ENCODE peak calls at places on chromosomes 5 and 9, in eight cellular contexts. One of them, this sample, is unnamed.

GRCh38 chr5:885529-885928 is 7.1 kb downstream of the BRD9 start:
- DNase-seq in mucosa of descending colon: no peak
- DNase-seq in fibroblast of mammary gland: no peak
- DNase-seq in activated T-helper 2 cell treated with anti-CD3 and anti-CD28 coated beads, Interferon-gamma antibody, Interleukin-2, Interleukin-4, amounts not matched to agents 10 μg/mL and 5 μg/mL and 100 μg/mL, durations not matched to agents 14 hours and 24 hours and 36 hours: no peak
- DNase-seq in PC-3: no peak
- DNase-seq in AG04450: no peak
- DNase-seq in left ventricle myocardium inferior: peak; percentile 83
- DNase-seq in ecto neural progenitor cell: no peak
- DNase-seq in this sample: no peak

GRCh38 chr5:157215143-157215825 is 34.6 kb downstream of the ITK start:
- DNase-seq in AG04450: no peak
- DNase-seq in mucosa of descending colon: no peak
- DNase-seq in PC-3: no peak
- DNase-seq in left ventricle myocardium inferior: no peak
- DNase-seq in activated T-helper 2 cell treated with anti-CD3 and anti-CD28 coated beads, Interferon-gamma antibody, Interleukin-2, Interleukin-4, amounts not matched to agents 10 μg/mL and 5 μg/mL and 100 μg/mL, durations not matched to agents 14 hours and 24 hours and 36 hours: no peak
- DNase-seq in fibroblast of mammary gland: no peak
- DNase-seq in ecto neural progenitor cell: no peak
- DNase-seq in this sample: no peak

GRCh38 chr9:132728071-132728470 is 57.8 kb downstream of the GTF3C4 start:
- DNase-seq in fibroblast of mammary gland: no peak
- DNase-seq in activated T-helper 2 cell treated with anti-CD3 and anti-CD28 coated beads, Interferon-gamma antibody, Interleukin-2, Interleukin-4, amounts not matched to agents 10 μg/mL and 5 μg/mL and 100 μg/mL, durations not matched to agents 14 hours and 24 hours and 36 hours: no peak
- DNase-seq in left ventricle myocardium inferior: no peak
- DNase-seq in mucosa of descending colon: no peak
- DNase-seq in PC-3: no peak
- DNase-seq in ecto neural progenitor cell: no peak
- DNase-seq in AG04450: no peak
- DNase-seq in this sample: no peak

GRCh38 chr9:73684601-73685000 is 532.9 kb downstream of the ANXA1 start:
- DNase-seq in mucosa of descending colon: no peak
- DNase-seq in ecto neural progenitor cell: no peak
- DNase-seq in fibroblast of mammary gland: peak; percentile 40
- DNase-seq in activated T-helper 2 cell treated with anti-CD3 and anti-CD28 coated beads, Interferon-gamma antibody, Interleukin-2, Interleukin-4, amounts not matched to agents 10 μg/mL and 5 μg/mL and 100 μg/mL, durations not matched to agents 14 hours and 24 hours and 36 hours: no peak
- DNase-seq in AG04450: no peak
- DNase-seq in left ventricle myocardium inferior: no peak
- DNase-seq in PC-3: peak; percentile 74
- DNase-seq in this sample: peak; percentile 29

GRCh38 chr5:72353046-72353445 is 32.9 kb downstream of the PTCD2 start:
- DNase-seq in activated T-helper 2 cell treated with anti-CD3 and anti-CD28 coated beads, Interferon-gamma antibody, Interleukin-2, Interleukin-4, amounts not matched to agents 10 μg/mL and 5 μg/mL and 100 μg/mL, durations not matched to agents 14 hours and 24 hours and 36 hours: no peak
- DNase-seq in left ventricle myocardium inferior: no peak
- DNase-seq in PC-3: peak; percentile 30
- DNase-seq in ecto neural progenitor cell: no peak
- DNase-seq in mucosa of descending colon: no peak
- DNase-seq in fibroblast of mammary gland: peak; percentile 98
- DNase-seq in AG04450: peak; percentile 47
- DNase-seq in this sample: peak; percentile 84

GRCh38 chr9:27625751-27626628 is 52.7 kb upstream of the C9orf72 start:
- DNase-seq in activated T-helper 2 cell treated with anti-CD3 and anti-CD28 coated beads, Interferon-gamma antibody, Interleukin-2, Interleukin-4, amounts not matched to agents 10 μg/mL and 5 μg/mL and 100 μg/mL, durations not matched to agents 14 hours and 24 hours and 36 hours: no peak
- DNase-seq in AG04450: no peak
- DNase-seq in fibroblast of mammary gland: no peak
- DNase-seq in ecto neural progenitor cell: no peak
- DNase-seq in mucosa of descending colon: no peak
- DNase-seq in left ventricle myocardium inferior: no peak
- DNase-seq in PC-3: peak; percentile 83
- DNase-seq in this sample: no peak

GRCh38 chr5:77957-78804 is 13.8 kb upstream of the PLEKHG4B start:
- DNase-seq in mucosa of descending colon: no peak
- DNase-seq in ecto neural progenitor cell: peak; percentile 57
- DNase-seq in fibroblast of mammary gland: peak; percentile 54
- DNase-seq in left ventricle myocardium inferior: peak; percentile 49
- DNase-seq in activated T-helper 2 cell treated with anti-CD3 and anti-CD28 coated beads, Interferon-gamma antibody, Interleukin-2, Interleukin-4, amounts not matched to agents 10 μg/mL and 5 μg/mL and 100 μg/mL, durations not matched to agents 14 hours and 24 hours and 36 hours: no peak
- DNase-seq in AG04450: no peak
- DNase-seq in PC-3: peak; percentile 69
- DNase-seq in this sample: no peak

GRCh38 chr5:150656191-150657132 is 4.6 kb upstream of the MYOZ3 start:
- DNase-seq in ecto neural progenitor cell: peak; percentile 93
- DNase-seq in AG04450: no peak
- DNase-seq in mucosa of descending colon: peak; percentile 79
- DNase-seq in left ventricle myocardium inferior: peak; percentile 77
- DNase-seq in fibroblast of mammary gland: peak; percentile 38
- DNase-seq in PC-3: peak; percentile 78
- DNase-seq in activated T-helper 2 cell treated with anti-CD3 and anti-CD28 coated beads, Interferon-gamma antibody, Interleukin-2, Interleukin-4, amounts not matched to agents 10 μg/mL and 5 μg/mL and 100 μg/mL, durations not matched to agents 14 hours and 24 hours and 36 hours: peak; percentile 77
- DNase-seq in this sample: peak; percentile 54

GRCh38 chr5:90866333-90866732 is 307.7 kb downstream of the ADGRV1 start:
- DNase-seq in activated T-helper 2 cell treated with anti-CD3 and anti-CD28 coated beads, Interferon-gamma antibody, Interleukin-2, Interleukin-4, amounts not matched to agents 10 μg/mL and 5 μg/mL and 100 μg/mL, durations not matched to agents 14 hours and 24 hours and 36 hours: no peak
- DNase-seq in AG04450: no peak
- DNase-seq in ecto neural progenitor cell: no peak
- DNase-seq in mucosa of descending colon: no peak
- DNase-seq in left ventricle myocardium inferior: no peak
- DNase-seq in fibroblast of mammary gland: peak; percentile 31
- DNase-seq in PC-3: peak; percentile 65
- DNase-seq in this sample: peak; percentile 56

GRCh38 chr5:18068851-18069250 is 434.6 kb downstream of the TAF11L14 start:
- DNase-seq in AG04450: no peak
- DNase-seq in left ventricle myocardium inferior: no peak
- DNase-seq in activated T-helper 2 cell treated with anti-CD3 and anti-CD28 coated beads, Interferon-gamma antibody, Interleukin-2, Interleukin-4, amounts not matched to agents 10 μg/mL and 5 μg/mL and 100 μg/mL, durations not matched to agents 14 hours and 24 hours and 36 hours: no peak
- DNase-seq in PC-3: no peak
- DNase-seq in ecto neural progenitor cell: no peak
- DNase-seq in fibroblast of mammary gland: no peak
- DNase-seq in mucosa of descending colon: no peak
- DNase-seq in this sample: no peak

GRCh38 chr9:114811969-114812636 is 6.3 kb upstream of the TNFSF15 start:
- DNase-seq in ecto neural progenitor cell: no peak
- DNase-seq in activated T-helper 2 cell treated with anti-CD3 and anti-CD28 coated beads, Interferon-gamma antibody, Interleukin-2, Interleukin-4, amounts not matched to agents 10 μg/mL and 5 μg/mL and 100 μg/mL, durations not matched to agents 14 hours and 24 hours and 36 hours: no peak
- DNase-seq in AG04450: no peak
- DNase-seq in mucosa of descending colon: no peak
- DNase-seq in PC-3: peak; percentile 56
- DNase-seq in fibroblast of mammary gland: no peak
- DNase-seq in left ventricle myocardium inferior: no peak
- DNase-seq in this sample: no peak

GRCh38 chr5:36059571-36060515 is 6.8 kb downstream of the UGT3A2 start:
- DNase-seq in mucosa of descending colon: no peak
- DNase-seq in left ventricle myocardium inferior: no peak
- DNase-seq in ecto neural progenitor cell: no peak
- DNase-seq in PC-3: peak; percentile 87
- DNase-seq in AG04450: no peak
- DNase-seq in activated T-helper 2 cell treated with anti-CD3 and anti-CD28 coated beads, Interferon-gamma antibody, Interleukin-2, Interleukin-4, amounts not matched to agents 10 μg/mL and 5 μg/mL and 100 μg/mL, durations not matched to agents 14 hours and 24 hours and 36 hours: no peak
- DNase-seq in fibroblast of mammary gland: no peak
- DNase-seq in this sample: no peak

GRCh38 chr9:22622823-22623222 is 176.2 kb downstream of the DMRTA1 start:
- DNase-seq in PC-3: no peak
- DNase-seq in left ventricle myocardium inferior: no peak
- DNase-seq in mucosa of descending colon: peak; percentile 3
- DNase-seq in AG04450: peak; percentile 7
- DNase-seq in ecto neural progenitor cell: no peak
- DNase-seq in activated T-helper 2 cell treated with anti-CD3 and anti-CD28 coated beads, Interferon-gamma antibody, Interleukin-2, Interleukin-4, amounts not matched to agents 10 μg/mL and 5 μg/mL and 100 μg/mL, durations not matched to agents 14 hours and 24 hours and 36 hours: no peak
- DNase-seq in fibroblast of mammary gland: peak; percentile 29
- DNase-seq in this sample: peak; percentile 30

GRCh38 chr9:124271660-124272059 is 13.9 kb downstream of the NEK6 start:
- DNase-seq in AG04450: no peak
- DNase-seq in fibroblast of mammary gland: no peak
- DNase-seq in mucosa of descending colon: peak; percentile 57
- DNase-seq in activated T-helper 2 cell treated with anti-CD3 and anti-CD28 coated beads, Interferon-gamma antibody, Interleukin-2, Interleukin-4, amounts not matched to agents 10 μg/mL and 5 μg/mL and 100 μg/mL, durations not matched to agents 14 hours and 24 hours and 36 hours: no peak
- DNase-seq in left ventricle myocardium inferior: no peak
- DNase-seq in PC-3: no peak
- DNase-seq in ecto neural progenitor cell: no peak
- DNase-seq in this sample: no peak

GRCh38 chr9:76962732-76963131 is 56.7 kb upstream of the FOXB2 start:
- DNase-seq in mucosa of descending colon: no peak
- DNase-seq in activated T-helper 2 cell treated with anti-CD3 and anti-CD28 coated beads, Interferon-gamma antibody, Interleukin-2, Interleukin-4, amounts not matched to agents 10 μg/mL and 5 μg/mL and 100 μg/mL, durations not matched to agents 14 hours and 24 hours and 36 hours: no peak
- DNase-seq in fibroblast of mammary gland: no peak
- DNase-seq in ecto neural progenitor cell: no peak
- DNase-seq in PC-3: no peak
- DNase-seq in left ventricle myocardium inferior: no peak
- DNase-seq in AG04450: no peak
- DNase-seq in this sample: no peak

GRCh38 chr5:15472116-15472515 is 27.9 kb upstream of the FBXL7 start:
- DNase-seq in mucosa of descending colon: no peak
- DNase-seq in left ventricle myocardium inferior: no peak
- DNase-seq in ecto neural progenitor cell: no peak
- DNase-seq in fibroblast of mammary gland: no peak
- DNase-seq in AG04450: no peak
- DNase-seq in activated T-helper 2 cell treated with anti-CD3 and anti-CD28 coated beads, Interferon-gamma antibody, Interleukin-2, Interleukin-4, amounts not matched to agents 10 μg/mL and 5 μg/mL and 100 μg/mL, durations not matched to agents 14 hours and 24 hours and 36 hours: no peak
- DNase-seq in PC-3: no peak
- DNase-seq in this sample: no peak

GRCh38 chr9:93260290-93261066 is 76.5 kb downstream of the WNK2 start:
- DNase-seq in fibroblast of mammary gland: no peak
- DNase-seq in mucosa of descending colon: no peak
- DNase-seq in AG04450: no peak
- DNase-seq in PC-3: no peak
- DNase-seq in activated T-helper 2 cell treated with anti-CD3 and anti-CD28 coated beads, Interferon-gamma antibody, Interleukin-2, Interleukin-4, amounts not matched to agents 10 μg/mL and 5 μg/mL and 100 μg/mL, durations not matched to agents 14 hours and 24 hours and 36 hours: peak; percentile 6
- DNase-seq in ecto neural progenitor cell: no peak
- DNase-seq in left ventricle myocardium inferior: no peak
- DNase-seq in this sample: no peak

GRCh38 chr5:141585594-141585993 is 33.2 kb downstream of the DIAPH1 start:
- DNase-seq in ecto neural progenitor cell: no peak
- DNase-seq in AG04450: no peak
- DNase-seq in mucosa of descending colon: no peak
- DNase-seq in activated T-helper 2 cell treated with anti-CD3 and anti-CD28 coated beads, Interferon-gamma antibody, Interleukin-2, Interleukin-4, amounts not matched to agents 10 μg/mL and 5 μg/mL and 100 μg/mL, durations not matched to agents 14 hours and 24 hours and 36 hours: no peak
- DNase-seq in fibroblast of mammary gland: no peak
- DNase-seq in PC-3: no peak
- DNase-seq in left ventricle myocardium inferior: no peak
- DNase-seq in this sample: no peak

GRCh38 chr5:180291234-180291940 is 496 bp downstream of the MAPK9 start:
- DNase-seq in AG04450: no peak
- DNase-seq in activated T-helper 2 cell treated with anti-CD3 and anti-CD28 coated beads, Interferon-gamma antibody, Interleukin-2, Interleukin-4, amounts not matched to agents 10 μg/mL and 5 μg/mL and 100 μg/mL, durations not matched to agents 14 hours and 24 hours and 36 hours: no peak
- DNase-seq in ecto neural progenitor cell: no peak
- DNase-seq in fibroblast of mammary gland: no peak
- DNase-seq in PC-3: no peak
- DNase-seq in left ventricle myocardium inferior: no peak
- DNase-seq in mucosa of descending colon: peak; percentile 35
- DNase-seq in this sample: no peak